ENCODE peak calls at places on chromosomes 13 and 19, in ten cellular contexts. K is transverse colon, B is IMR-90, X is heart left ventricle, Q is esophagus squamous epithelium, I is tibial nerve, A is right lobe of liver, N is upper lobe of left lung, W is vagina, R is adrenal gland. M is an unnamed sample.
A peak's percentile ranks its signal among the peaks of the same experiment; 100 is the strongest.

GRCh38 chr13:89687066-89687465 is 1660.4 kb upstream of the MIR17HG start:
- DNase-seq in B (no peak), K (no peak), R (no peak), A (no peak), X (no peak), N (no peak), W (no peak), I (no peak), Q (no peak), M (no peak)

GRCh38 chr19:35120898-35121297 is 5.3 kb downstream of the FXYD3 start:
- DNase-seq in W (no peak), N (no peak), K (peak; percentile 67), Q (no peak), A (no peak), X (no peak), I (no peak), B (no peak), R (no peak), M (no peak)

GRCh38 chr13:104206450-104207044 is 1140.3 kb upstream of the SLC10A2 start:
- DNase-seq in K (no peak), N (no peak), R (no peak), W (no peak), X (no peak), I (no peak), B (no peak), A (no peak), Q (no peak), M (no peak)

GRCh38 chr19:23917856-23918255 is 3.2 kb downstream of the ZNF726 start:
- DNase-seq in X (no peak), A (no peak), R (no peak), B (no peak), W (no peak), N (no peak), Q (no peak), I (no peak), K (no peak), M (no peak)

GRCh38 chr19:1516395-1516753 is 3.6 kb upstream of the ADAMTSL5 start:
- DNase-seq in Q (no peak), R (no peak), N (no peak), A (no peak), K (no peak), I (no peak), B (no peak), X (no peak), W (no peak), M (no peak)

GRCh38 chr19:38842439-38843174 is 7.2 kb downstream of the HNRNPL start:
- DNase-seq in I (no peak), K (peak; percentile 60), A (no peak), W (no peak), X (no peak), Q (no peak), N (no peak), R (no peak), B (no peak), M (peak; percentile 80)

GRCh38 chr13:50082426-50083283 is 67.4 kb downstream of the KCNRG start:
- DNase-seq in N (peak; percentile 58), R (peak; percentile 68), W (no peak), Q (no peak), I (peak; percentile 36), B (peak; percentile 68), X (peak; percentile 64), A (peak; percentile 83), K (peak; percentile 91), M (peak; percentile 90)

GRCh38 chr13:105462981-105463380 is 1072.5 kb downstream of the EFNB2 start:
- DNase-seq in W (no peak), A (no peak), R (no peak), N (no peak), X (no peak), B (peak; percentile 62), I (no peak), K (no peak), Q (no peak), M (no peak)

GRCh38 chr19:40219721-40220276 is 1.6 kb upstream of the TTC9B start:
- DNase-seq in R (peak; percentile 56), Q (no peak), A (no peak), X (no peak), B (peak; percentile 76), I (no peak), K (no peak), N (no peak), W (no peak), M (peak; percentile 67)

GRCh38 chr13:52450793-52451116 is 321 bp upstream of the VPS36 start:
- DNase-seq in I (no peak), A (no peak), N (no peak), X (no peak), Q (no peak), R (no peak), W (no peak), K (no peak), B (no peak), M (no peak)
- H3K4me3 ChIP-seq in I (peak overlapping the region; percentile 82), A (no peak overlapping the region), N (peak overlapping the region; percentile 73), X (no peak overlapping the region), Q (peak overlapping the region; percentile 85), R (no peak overlapping the region), W (peak overlapping the region; percentile 83), K (peak overlapping the region; percentile 66), B (no peak overlapping the region), M (peak overlapping the region; percentile 90)

GRCh38 chr19:42571136-42571535 is 23.6 kb downstream of the CEACAM8 start:
- DNase-seq in B (no peak), I (no peak), Q (no peak), N (no peak), R (no peak), K (no peak), X (no peak), A (no peak), W (no peak), M (no peak)
- TF ChIP-seq POLR2A in B (no peak), I (no peak), Q (no peak), N (no peak), R (no peak), K (no peak), X (no peak), A (no peak), W (no peak), M (no peak)

GRCh38 chr19:18910010-18910409 is 9.2 kb downstream of the COPE start:
- DNase-seq in X (no peak), N (no peak), B (no peak), K (no peak), Q (no peak), R (no peak), W (no peak), A (no peak), I (no peak), M (peak; percentile 38)

GRCh38 chr19:18915639-18916038 is 3.5 kb downstream of the COPE start:
- DNase-seq in K (peak; percentile 39), I (no peak), R (peak; percentile 85), A (peak; percentile 21), B (peak; percentile 30), Q (no peak), W (no peak), N (no peak), X (no peak), M (no peak)

GRCh38 chr19:18912933-18913332 is 6.3 kb downstream of the COPE start:
- DNase-seq in X (no peak), Q (no peak), K (no peak), R (no peak), W (no peak), I (no peak), A (no peak), B (no peak), N (peak; percentile 49), M (no peak)

GRCh38 chr19:18910801-18911436 is 8.3 kb downstream of the COPE start:
- DNase-seq in A (no peak), Q (no peak), B (no peak), W (no peak), K (no peak), R (no peak), X (no peak), N (peak; percentile 51), I (no peak), M (no peak)

DNA sequence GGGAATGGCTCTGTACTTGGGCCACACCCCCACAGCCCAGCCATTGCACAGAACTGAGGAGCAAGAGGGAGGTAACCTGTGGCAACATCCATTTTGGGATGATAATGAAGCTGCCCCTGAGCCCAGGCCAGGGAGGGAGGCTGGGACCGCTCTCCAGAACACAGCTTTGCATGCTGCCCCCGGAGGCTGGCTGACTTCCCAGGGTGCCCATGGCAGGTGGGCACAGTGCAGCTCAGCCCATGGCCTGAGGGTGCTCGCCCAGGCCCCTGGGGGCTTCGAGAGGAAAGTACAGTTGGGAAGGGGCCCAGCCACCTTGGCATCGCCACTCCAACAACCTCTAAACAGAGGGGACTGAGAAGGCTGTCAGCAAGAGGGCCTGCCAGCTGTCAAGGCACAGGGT is 5.7 kb downstream of the COPE start:
- DNase-seq in R (no peak), Q (no peak), K (no peak), X (no peak), B (no peak), I (no peak), W (no peak), N (no peak), A (no peak), M (peak; percentile 40)
- H3K36me3 ChIP-seq in R (no peaks in the 10 kb centered on the region), Q (peaks cover 16% of the 10 kb centered on the region), K (no peaks in the 10 kb centered on the region), X (peaks cover 67% of the 10 kb centered on the region), B (peaks cover 46% of the 10 kb centered on the region), I (peaks cover 75% of the 10 kb centered on the region), W (no peaks in the 10 kb centered on the region), N (peaks cover 29% of the 10 kb centered on the region), A (peaks cover 11% of the 10 kb centered on the region), M (no peaks in the 10 kb centered on the region)

GRCh38 chr13:46296920-46297319 is 85.2 kb downstream of the LRRC63 start:
- DNase-seq in K (no peak), I (no peak), W (no peak), R (no peak), N (no peak), X (no peak), Q (no peak), A (no peak), B (peak; percentile 67), M (no peak)

GRCh38 chr13:46296465-46296822 is 84.7 kb downstream of the LRRC63 start:
- DNase-seq in K (no peak), W (no peak), A (no peak), Q (no peak), I (no peak), B (no peak), N (no peak), X (no peak), R (no peak), M (no peak)

GRCh38 chr13:46297338-46297737 is 85.6 kb downstream of the LRRC63 start:
- DNase-seq in W (no peak), B (peak; percentile 7), Q (no peak), X (no peak), N (no peak), I (no peak), K (no peak), A (no peak), R (no peak), M (no peak)

DNA sequence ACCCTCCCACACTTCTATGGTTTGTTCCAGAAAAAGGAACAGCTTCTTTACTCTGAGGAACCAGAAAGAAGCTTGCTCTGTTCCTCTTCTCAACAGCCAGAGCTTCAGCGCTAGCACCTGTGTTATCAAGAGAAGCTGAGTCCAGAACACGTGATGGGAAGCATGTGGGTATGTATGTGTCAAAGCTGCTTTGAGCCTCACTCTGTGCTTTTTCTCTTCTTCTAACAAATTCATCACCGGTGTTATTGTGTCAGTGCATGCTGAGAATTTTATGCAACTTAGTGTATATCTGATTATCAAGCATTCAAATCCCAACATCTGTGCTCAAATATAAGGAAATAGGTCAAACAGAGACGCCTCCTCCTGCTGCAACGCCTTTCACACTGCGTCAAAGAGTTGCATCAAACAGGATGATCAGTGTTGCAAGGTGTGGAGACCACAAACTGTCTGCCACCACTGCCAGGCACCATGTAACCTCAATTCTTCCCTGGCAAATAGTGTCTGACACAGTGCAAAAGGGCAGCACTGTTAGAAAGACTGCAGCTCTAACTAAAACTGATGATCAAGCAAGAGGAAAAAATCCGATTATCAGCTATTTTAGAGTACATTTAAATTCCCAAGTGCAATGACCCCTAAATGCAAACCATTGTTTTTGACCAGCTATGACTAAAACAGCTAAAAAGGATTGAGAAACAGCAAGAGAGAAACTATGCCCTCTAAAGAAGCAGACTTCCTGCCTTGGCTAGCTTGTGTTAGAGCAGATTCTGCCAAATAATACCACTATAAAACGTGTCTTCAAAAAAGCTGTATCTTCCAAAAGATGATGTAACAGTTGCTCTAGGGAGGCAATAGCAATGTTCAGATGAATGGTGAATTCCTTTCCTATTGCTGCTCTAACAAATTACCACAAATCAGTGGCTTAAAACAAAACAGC is 84.1 kb downstream of the LRRC63 start:
- DNase-seq in R (peak; percentile 51), I (no peak), K (peak; percentile 34), B (peak; percentile 83), X (peak; percentile 35), N (no peak), A (peak; percentile 32), W (no peak), Q (no peak), M (no peak)
- H3K4me3 ChIP-seq in R (no peak overlapping the region), I (no peak overlapping the region), K (no peak overlapping the region), B (no peak overlapping the region), X (no peak overlapping the region), N (no peak overlapping the region), A (peak overlapping the region; percentile 9), W (no peak overlapping the region), Q (no peak overlapping the region), M (no peak overlapping the region)

M was measured in Peyer's patch.